ENCODE peak calls at places on chromosomes 11 and 22, in eight cellular contexts. D is activated CD4-positive, alpha-beta T cell treated with anti-CD3 and anti-CD28 coated beads, Interleukin-2, amount 10 ng/mL, durations not matched to agents 7 days and 5 days; X is Panc1; E is A172; J is GM20000; L is heart left ventricle; M is immature natural killer cell; Y is HS-5. N is an unnamed sample.

GRCh38 chr11:78226684-78227680 is 38.3 kb downstream of the USP35 start:
- DNase-seq in J (peak), D (no peak), M (no peak), Y (no peak), L (no peak), X (no peak), E (no peak), N (no peak)

GRCh38 chr11:83583953-83584352 is 297.8 kb upstream of the CCDC90B start:
- DNase-seq in J (peak), Y (peak), E (peak), L (no peak), X (no peak), D (no peak), M (no peak), N (peak)

GRCh38 chr22:20792221-20792965 is 18.5 kb downstream of the SERPIND1 start:
- DNase-seq in J (no peak), L (no peak), Y (no peak), X (no peak), M (no peak), E (no peak), D (no peak), N (no peak)

GRCh38 chr11:61968758-61969390 is 1.4 kb upstream of the FTH1 start:
- DNase-seq in L (no peak), J (no peak), Y (no peak), D (no peak), X (no peak), M (no peak), E (no peak), N (no peak)

GRCh38 chr11:45204761-45205160 is 58.3 kb downstream of the PRDM11 start:
- DNase-seq in L (no peak), J (no peak), Y (no peak), D (no peak), E (no peak), X (no peak), M (no peak), N (no peak)

GRCh38 chr11:68392822-68393221 is 67.7 kb upstream of the PPP6R3 start:
- DNase-seq in E (no peak), Y (no peak), J (no peak), M (no peak), X (no peak), D (no peak), L (no peak), N (no peak)

GRCh38 chr11:65217441-65218423 is 36.0 kb downstream of the CAPN1 start:
- DNase-seq in D (no peak), M (no peak), E (no peak), Y (no peak), X (no peak), J (no peak), L (no peak), N (no peak)

GRCh38 chr11:17810041-17810440 is 75.5 kb downstream of the KCNC1 start:
- DNase-seq in D (no peak), J (no peak), E (no peak), M (no peak), X (no peak), Y (no peak), L (no peak), N (no peak)

GRCh38 chr22:45284705-45285305 is at the start of gene UPK3A:
- DNase-seq in E (no peak), X (no peak), L (peak), J (peak), M (no peak), Y (no peak), D (peak), N (no peak)

GRCh38 chr11:48005133-48005532 is 24.8 kb downstream of the PTPRJ start:
- DNase-seq in X (no peak), Y (no peak), E (no peak), L (no peak), D (peak), J (no peak), M (no peak), N (no peak)

GRCh38 chr11:110730773-110731172 is 18.5 kb upstream of the ARHGAP20 start:
- DNase-seq in L (no peak), X (no peak), M (no peak), E (no peak), J (no peak), Y (no peak), D (no peak), N (no peak)

GRCh38 chr11:24509114-24509513 is 12.3 kb downstream of the LUZP2 start:
- DNase-seq in Y (no peak), M (no peak), L (no peak), X (no peak), D (no peak), E (peak), J (no peak), N (no peak)

GRCh38 chr11:35404397-35404775 is 15.0 kb downstream of the SLC1A2 start:
- DNase-seq in Y (no peak), X (no peak), E (peak), D (no peak), J (peak), L (no peak), M (no peak), N (peak)

GRCh38 chr11:126059238-126059761 is 3.4 kb downstream of the CDON start:
- DNase-seq in L (no peak), E (no peak), J (no peak), X (no peak), M (no peak), D (no peak), Y (no peak), N (no peak)

GRCh38 chr11:78698612-78699011 is 123.9 kb upstream of the NARS2 start:
- DNase-seq in X (no peak), M (no peak), L (peak), Y (no peak), D (no peak), J (no peak), E (peak), N (peak)

GRCh38 chr11:75518204-75518549 is 7.6 kb downstream of the GDPD5 start:
- DNase-seq in L (no peak), Y (no peak), X (no peak), J (no peak), M (no peak), E (no peak), D (no peak), N (no peak)

GRCh38 chr11:5596611-5597201 is at the start of gene TRIM6:
- DNase-seq in D (peak), J (peak), M (no peak), E (peak), X (no peak), Y (no peak), L (peak), N (peak)

GRCh38 chr11:70763606-70764005 is 365.3 kb downstream of the CTTN start:
- DNase-seq in Y (no peak), D (no peak), X (no peak), E (peak), L (no peak), J (no peak), M (no peak), N (no peak)

GRCh38 chr11:77299528-77299993 is 1.9 kb downstream of the GDPD4 start:
- DNase-seq in D (no peak), Y (no peak), J (no peak), X (peak), L (no peak), M (no peak), E (peak), N (no peak)

GRCh38 chr11:22337571-22338464 is at the start of gene SLC17A6:
- DNase-seq in X (no peak), J (peak), M (no peak), L (no peak), E (peak), Y (peak), D (peak), N (no peak)

GRCh38 chr11:125287467-125288232 is 123.1 kb downstream of the PKNOX2 start:
- DNase-seq in Y (no peak), J (no peak), L (no peak), D (no peak), M (no peak), X (no peak), E (no peak), N (no peak)

GRCh38 chr22:44399906-44400762 is 87.4 kb upstream of the SHISAL1 start:
- DNase-seq in M (no peak), E (no peak), L (peak), Y (no peak), X (no peak), D (no peak), J (no peak), N (no peak)

GRCh38 chr22:45096256-45096907 is 67.3 kb upstream of the NUP50 start:
- DNase-seq in E (peak), D (peak), M (peak), X (peak), J (peak), L (no peak), Y (peak), N (peak)

GRCh38 chr22:20624161-20624616 is 116.8 kb downstream of the MED15 start:
- DNase-seq in L (no peak), M (no peak), E (no peak), X (no peak), Y (peak), J (peak), D (no peak), N (no peak)

GRCh38 chr22:44162960-44163359 is 17.8 kb upstream of the PARVG start:
- DNase-seq in L (no peak), D (no peak), X (no peak), E (no peak), M (no peak), Y (no peak), J (no peak), N (no peak)

GRCh38 chr11:78261869-78262637 is 73.3 kb downstream of the USP35 start:
- DNase-seq in X (no peak), J (no peak), M (no peak), D (no peak), L (no peak), E (no peak), Y (no peak), N (no peak)

GRCh38 chr11:73225001-73225686 is 7.1 kb downstream of the P2RY2 start:
- DNase-seq in Y (no peak), D (no peak), L (no peak), E (no peak), X (no peak), M (no peak), J (no peak), N (no peak)

N was measured in H54.